ENCODE peak calls at places on chromosomes 12 and 14, in six cellular contexts. L is PC-3; C is stimulated activated CD8-positive, alpha-beta memory T cell treated with anti-CD3 and anti-CD28 coated beads, Interleukin-4, amount 100 ng/mL, for 4 hours; D is MM.1S; J is ascending aorta; X is choroid plexus epithelial cell. E is an unnamed sample.

GRCh38 chr12:3607039-3607719 is 116.2 kb downstream of the PRMT8 start:
- DNase-seq in L (no peak), X (peak), C (no peak), J (no peak), D (no peak), E (no peak)

GRCh38 chr14:98131406-98131805 is 1140.6 kb downstream of the BCL11B start:
- DNase-seq in J (no peak), L (no peak), D (no peak), X (no peak), C (no peak), E (no peak)

GRCh38 chr12:62123721-62124203 is 136.4 kb upstream of the USP15 start:
- DNase-seq in D (peak), C (no peak), L (peak), X (peak), J (peak), E (peak)

GRCh38 chr12:112419269-112420133 is 754 bp downstream of the PTPN11 start:
- DNase-seq in L (peak), C (no peak), D (peak), J (peak), X (peak), E (no peak)

GRCh38 chr14:70576891-70577290 is 23.6 kb downstream of the MED6 start:
- DNase-seq in X (peak), L (no peak), C (no peak), D (no peak), J (no peak), E (no peak)

GRCh38 chr12:65306603-65307501 is 28.4 kb downstream of the MSRB3 start:
- DNase-seq in L (peak), D (peak), X (peak), C (no peak), J (no peak), E (peak)

GRCh38 chr12:846376-846775 is 94.0 kb downstream of the WNK1 start:
- DNase-seq in C (no peak), J (no peak), D (no peak), X (no peak), L (no peak), E (no peak)

GRCh38 chr12:42798811-42799438 is 209.4 kb upstream of the PRICKLE1 start:
- DNase-seq in L (peak), D (no peak), J (no peak), X (peak), C (no peak), E (no peak)

GRCh38 chr14:91252901-91253794 is 8.6 kb upstream of the GPR68 start:
- DNase-seq in C (no peak), L (peak), X (no peak), D (no peak), J (no peak), E (peak)

GRCh38 chr14:94355191-94355794 is 32.2 kb upstream of the SERPINA6 start:
- DNase-seq in C (no peak), X (peak), L (peak), J (peak), D (no peak), E (peak)

GRCh38 chr14:74142523-74142922 is 57.8 kb downstream of the LIN52 start:
- DNase-seq in C (no peak), J (no peak), X (no peak), D (no peak), L (no peak), E (no peak)

GRCh38 chr14:31286456-31287293 is 79.1 kb upstream of the HECTD1 start:
- DNase-seq in X (no peak), L (peak), C (no peak), J (no peak), D (no peak), E (peak)

GRCh38 chr14:37590096-37590809 is 4.8 kb downstream of the FOXA1 start:
- DNase-seq in J (no peak), L (peak), C (no peak), D (no peak), X (no peak), E (no peak)

GRCh38 chr14:37147310-37147875 is 25.0 kb downstream of the SLC25A21 start:
- DNase-seq in D (no peak), J (no peak), L (no peak), C (no peak), X (peak), E (no peak)

GRCh38 chr12:3820122-3820521 is 53.1 kb downstream of the PARP11 start:
- DNase-seq in C (no peak), X (peak), D (no peak), J (no peak), L (peak), E (no peak)

GRCh38 chr12:57224973-57225679 is 4.4 kb upstream of the SHMT2 start:
- DNase-seq in D (peak), C (no peak), X (no peak), L (no peak), J (no peak), E (peak)

GRCh38 chr14:29941401-29941800 is 13.8 kb upstream of the PRKD1 start:
- DNase-seq in C (no peak), J (no peak), D (no peak), X (no peak), L (no peak), E (no peak)

GRCh38 chr12:121214855-121215745 is 5.2 kb downstream of the P2RX4 start:
- DNase-seq in L (peak), J (no peak), D (peak), C (no peak), X (peak), E (peak)

GRCh38 chr14:75088566-75089373 is 19.3 kb downstream of the ZC2HC1C start:
- DNase-seq in L (peak), J (peak), C (peak), X (peak), D (peak), E (peak)

GRCh38 chr14:75323571-75323970 is 44.9 kb downstream of the FOS start:
- DNase-seq in L (peak), X (no peak), C (no peak), D (no peak), J (no peak), E (no peak)

GRCh38 chr12:88934163-88934747 is 354.0 kb upstream of the KITLG start:
- DNase-seq in L (peak), C (no peak), J (no peak), D (no peak), X (peak), E (no peak)

GRCh38 chr12:65891987-65892481 is 67.8 kb downstream of the HMGA2 start:
- DNase-seq in J (peak), L (peak), D (no peak), C (no peak), X (peak), E (no peak)

GRCh38 chr12:109987615-109988014 is 8.6 kb downstream of the GIT2 start:
- DNase-seq in D (no peak), X (no peak), J (no peak), L (peak), C (no peak), E (no peak)

E was measured in RPMI8226.